ENCODE peak calls at places on chromosomes 2 and 18, in nine cellular contexts. One of them, this sample, is unnamed.

GRCh38 chr2:119028327-119029174 is 86.6 kb downstream of the MARCO start:
- DNase-seq in sigmoid colon: no peak
- DNase-seq in NCI-H2171: no peak
- DNase-seq in GM04504: peak
- DNase-seq in A172: peak
- DNase-seq in nucleus accumbens: no peak
- DNase-seq in T-cell: no peak
- DNase-seq in Caki2: no peak
- DNase-seq in stimulated activated CD4-positive, alpha-beta T cell treated with anti-CD3 and anti-CD28 coated beads, Interleukin-4, amount 100 ng/mL, for 1 hour: no peak
- DNase-seq in this sample: no peak

GRCh38 chr2:157265825-157266224 is 8.3 kb downstream of the GALNT5 start:
- DNase-seq in Caki2: no peak
- DNase-seq in nucleus accumbens: no peak
- DNase-seq in A172: no peak
- DNase-seq in T-cell: no peak
- DNase-seq in NCI-H2171: no peak
- DNase-seq in stimulated activated CD4-positive, alpha-beta T cell treated with anti-CD3 and anti-CD28 coated beads, Interleukin-4, amount 100 ng/mL, for 1 hour: no peak
- DNase-seq in sigmoid colon: no peak
- DNase-seq in GM04504: no peak
- DNase-seq in this sample: no peak

GRCh38 chr2:69017080-69017479 is 4.1 kb downstream of the ANTXR1 start:
- DNase-seq in A172: peak
- DNase-seq in T-cell: no peak
- DNase-seq in sigmoid colon: peak
- DNase-seq in stimulated activated CD4-positive, alpha-beta T cell treated with anti-CD3 and anti-CD28 coated beads, Interleukin-4, amount 100 ng/mL, for 1 hour: no peak
- DNase-seq in GM04504: no peak
- DNase-seq in nucleus accumbens: no peak
- DNase-seq in NCI-H2171: no peak
- DNase-seq in Caki2: peak
- DNase-seq in this sample: no peak

GRCh38 chr2:174901075-174901474 is 104.1 kb downstream of the CHN1 start:
- DNase-seq in sigmoid colon: no peak
- DNase-seq in nucleus accumbens: no peak
- DNase-seq in Caki2: no peak
- DNase-seq in NCI-H2171: no peak
- DNase-seq in A172: no peak
- DNase-seq in GM04504: no peak
- DNase-seq in stimulated activated CD4-positive, alpha-beta T cell treated with anti-CD3 and anti-CD28 coated beads, Interleukin-4, amount 100 ng/mL, for 1 hour: no peak
- DNase-seq in T-cell: peak
- DNase-seq in this sample: no peak

GRCh38 chr2:9300829-9301453 is 94.3 kb downstream of the ASAP2 start:
- DNase-seq in A172: no peak
- DNase-seq in GM04504: no peak
- DNase-seq in stimulated activated CD4-positive, alpha-beta T cell treated with anti-CD3 and anti-CD28 coated beads, Interleukin-4, amount 100 ng/mL, for 1 hour: no peak
- DNase-seq in T-cell: no peak
- DNase-seq in Caki2: peak
- DNase-seq in NCI-H2171: no peak
- DNase-seq in sigmoid colon: no peak
- DNase-seq in nucleus accumbens: no peak
- DNase-seq in this sample: no peak

GRCh38 chr2:175414872-175415487 is 233.5 kb upstream of the ATP5MC3 start:
- DNase-seq in stimulated activated CD4-positive, alpha-beta T cell treated with anti-CD3 and anti-CD28 coated beads, Interleukin-4, amount 100 ng/mL, for 1 hour: no peak
- DNase-seq in nucleus accumbens: no peak
- DNase-seq in T-cell: no peak
- DNase-seq in Caki2: peak
- DNase-seq in A172: peak
- DNase-seq in GM04504: peak
- DNase-seq in NCI-H2171: no peak
- DNase-seq in sigmoid colon: peak
- DNase-seq in this sample: no peak

GRCh38 chr18:9403795-9404564 is 69.4 kb downstream of the TWSG1 start:
- DNase-seq in nucleus accumbens: no peak
- DNase-seq in A172: no peak
- DNase-seq in sigmoid colon: no peak
- DNase-seq in T-cell: no peak
- DNase-seq in GM04504: no peak
- DNase-seq in stimulated activated CD4-positive, alpha-beta T cell treated with anti-CD3 and anti-CD28 coated beads, Interleukin-4, amount 100 ng/mL, for 1 hour: no peak
- DNase-seq in NCI-H2171: no peak
- DNase-seq in Caki2: peak
- DNase-seq in this sample: no peak

GRCh38 chr2:231181848-231182247 is 16.6 kb upstream of the ARMC9 start:
- DNase-seq in nucleus accumbens: no peak
- DNase-seq in sigmoid colon: peak
- DNase-seq in GM04504: peak
- DNase-seq in A172: peak
- DNase-seq in T-cell: no peak
- DNase-seq in Caki2: peak
- DNase-seq in stimulated activated CD4-positive, alpha-beta T cell treated with anti-CD3 and anti-CD28 coated beads, Interleukin-4, amount 100 ng/mL, for 1 hour: no peak
- DNase-seq in NCI-H2171: no peak
- DNase-seq in this sample: peak

GRCh38 chr2:85288244-85288725 is 39.5 kb downstream of the TGOLN2 start:
- DNase-seq in GM04504: no peak
- DNase-seq in nucleus accumbens: no peak
- DNase-seq in sigmoid colon: no peak
- DNase-seq in A172: peak
- DNase-seq in stimulated activated CD4-positive, alpha-beta T cell treated with anti-CD3 and anti-CD28 coated beads, Interleukin-4, amount 100 ng/mL, for 1 hour: no peak
- DNase-seq in Caki2: peak
- DNase-seq in NCI-H2171: no peak
- DNase-seq in T-cell: no peak
- DNase-seq in this sample: no peak

This sample was measured in stimulated activated naive B cell treated with anti-CD40 and anti-IgM and Interleukin-4, amounts not matched to agents 10 μg/mL and 1 μg/mL and 100 μg/mL, for 72 hours.